ENCODE peak calls at places on chromosomes 7 and 10, in six cellular contexts. F, O, Z, D, J and H are unnamed samples.

GRCh38 chr7:1806354-1806753 is 136.3 kb downstream of the ELFN1 start:
- DNase-seq in F (no peak), O (no peak), Z (no peak), D (no peak), J (no peak), H (no peak)

GRCh38 chr10:30637881-30638467 is 8.4 kb upstream of the LYZL2 start:
- DNase-seq in F (no peak), O (no peak), Z (peak; percentile 62), D (no peak), J (no peak), H (no peak)

GRCh38 chr7:73967832-73968295 is 60.1 kb upstream of the ELN start:
- DNase-seq in F (no peak), O (no peak), Z (no peak), D (no peak), J (no peak), H (no peak)

GRCh38 chr7:2632717-2633537 is 1.1 kb downstream of the TTYH3 start:
- DNase-seq in F (no peak), O (peak; percentile 78), Z (peak; percentile 6), D (peak; percentile 58), J (peak; percentile 80), H (no peak)

GRCh38 chr7:14888904-14889482 is 13.6 kb downstream of the DGKB start:
- DNase-seq in F (no peak), O (no peak), Z (no peak), D (no peak), J (no peak), H (no peak)

GRCh38 chr7:108103566-108104298 is 26.4 kb downstream of the LAMB4 start:
- DNase-seq in F (no peak), O (no peak), Z (no peak), D (no peak), J (no peak), H (no peak)

GRCh38 chr7:75626954-75627353 is 111.8 kb downstream of the HIP1 start:
- DNase-seq in F (no peak), O (no peak), Z (no peak), D (no peak), J (no peak), H (no peak)

GRCh38 chr10:44864042-44864436 is 47.1 kb upstream of the TMEM72 start:
- DNase-seq in F (no peak), O (peak; percentile 59), Z (no peak), D (peak; percentile 68), J (peak; percentile 57), H (no peak)

GRCh38 chr7:106217089-106217542 is 67.7 kb downstream of the NAMPT start:
- DNase-seq in F (no peak), O (peak; percentile 87), Z (peak; percentile 21), D (peak; percentile 49), J (peak; percentile 87), H (no peak)

DNA sequence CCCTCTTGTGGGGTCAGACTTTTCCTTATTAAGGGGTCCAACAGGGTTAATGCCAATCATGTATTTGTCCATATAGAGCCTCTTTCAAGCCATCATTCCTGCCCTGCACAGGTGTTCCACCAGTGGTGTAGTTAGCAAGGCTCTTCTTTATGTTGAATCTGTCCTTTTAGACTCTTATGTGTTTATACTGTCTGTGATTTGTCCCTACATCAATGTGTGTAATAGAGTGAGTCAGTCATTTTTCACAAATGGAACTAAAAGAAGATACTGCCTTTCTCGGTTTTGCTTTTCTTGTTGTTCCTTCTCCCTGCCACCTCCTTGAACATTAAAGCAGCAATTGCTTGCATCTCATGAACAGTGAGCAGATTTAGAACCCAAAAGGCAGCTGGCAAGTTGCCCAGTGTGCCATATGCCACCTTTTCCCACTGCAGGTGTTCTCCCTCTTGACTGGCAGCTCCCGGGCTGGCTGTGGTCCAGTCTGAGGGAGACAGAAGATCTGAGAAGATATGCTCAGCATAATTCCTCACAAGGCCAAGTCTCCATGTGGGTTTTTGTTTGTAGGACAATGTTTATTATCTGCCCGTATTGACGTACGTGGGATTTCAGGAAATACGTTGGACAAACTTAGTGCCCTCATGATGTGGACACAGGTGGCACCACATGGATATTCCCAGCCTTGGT is 154.1 kb downstream of the LHFPL3 start:
- DNase-seq in F (no peak), O (no peak), Z (no peak), D (peak; percentile 85), J (no peak), H (peak; percentile 3)
- H3K4me3 ChIP-seq in F (no peak overlapping the region), O (no peak overlapping the region), Z (no peak overlapping the region), D (no peak overlapping the region), J (no peak overlapping the region), H (no peak overlapping the region)

DNA sequence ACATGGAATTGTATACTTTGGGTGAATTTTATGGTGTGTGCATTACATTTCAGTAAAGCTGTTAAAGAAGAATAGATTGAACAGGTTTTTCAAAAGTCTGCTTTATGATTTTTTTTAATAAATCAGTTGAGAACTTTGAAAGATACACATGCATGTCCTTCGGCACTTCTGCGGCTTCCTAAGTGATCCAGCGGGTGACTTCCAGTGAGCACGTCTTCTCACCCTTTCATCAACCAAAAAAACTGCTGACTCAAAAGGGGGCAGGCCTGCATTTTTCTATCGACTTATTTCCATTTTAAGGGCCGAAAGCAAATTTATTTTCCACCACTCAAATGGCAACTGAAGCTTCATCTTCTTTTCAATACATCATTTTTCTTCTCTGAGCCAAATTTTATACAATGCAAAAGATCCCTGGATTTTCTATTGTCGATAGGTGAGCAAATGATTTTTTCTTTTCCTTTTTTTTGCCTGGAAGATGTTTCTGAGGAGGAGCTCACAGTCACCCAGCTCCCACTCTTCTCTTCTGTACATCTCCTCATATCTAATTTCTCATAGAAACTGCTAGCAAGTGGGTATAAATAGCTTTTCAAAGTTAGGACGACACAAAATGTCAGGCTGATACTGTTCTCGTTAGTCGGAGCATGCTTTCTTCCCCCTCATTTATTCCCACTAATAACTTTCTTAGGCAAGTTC is 10.2 kb downstream of the CHST15 start:
- DNase-seq in F (no peak), O (no peak), Z (no peak), D (no peak), J (no peak), H (no peak)
- H3K4me3 ChIP-seq in F (no peak overlapping the region), O (no peak overlapping the region), Z (no peak overlapping the region), D (no peak overlapping the region), J (no peak overlapping the region), H (no peak overlapping the region)

DNA sequence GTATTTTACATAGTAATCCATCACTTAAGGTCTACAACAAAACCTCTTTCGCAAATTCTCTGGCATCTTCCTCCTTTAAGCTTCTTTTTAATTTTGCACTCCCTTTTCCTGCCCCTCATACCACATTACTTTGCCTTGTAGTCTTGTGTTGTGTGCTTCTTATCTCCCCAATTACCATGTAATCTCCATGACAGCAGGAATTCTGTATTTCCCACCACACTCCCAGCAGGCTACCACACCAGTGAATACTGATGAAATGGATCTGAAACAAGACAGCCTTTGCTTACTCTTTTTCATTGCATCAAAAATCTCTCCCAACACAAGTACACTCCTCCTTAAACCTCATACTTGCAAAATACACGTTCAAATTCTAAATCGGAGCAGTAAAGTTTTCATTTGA is 87.2 kb downstream of the ODAD2 start:
- DNase-seq in F (no peak), O (no peak), Z (no peak), D (no peak), J (no peak), H (no peak)
- H3K4me3 ChIP-seq in F (no peak overlapping the region), O (no peak overlapping the region), Z (no peak overlapping the region), D (no peak overlapping the region), J (no peak overlapping the region), H (no peak overlapping the region)

DNA sequence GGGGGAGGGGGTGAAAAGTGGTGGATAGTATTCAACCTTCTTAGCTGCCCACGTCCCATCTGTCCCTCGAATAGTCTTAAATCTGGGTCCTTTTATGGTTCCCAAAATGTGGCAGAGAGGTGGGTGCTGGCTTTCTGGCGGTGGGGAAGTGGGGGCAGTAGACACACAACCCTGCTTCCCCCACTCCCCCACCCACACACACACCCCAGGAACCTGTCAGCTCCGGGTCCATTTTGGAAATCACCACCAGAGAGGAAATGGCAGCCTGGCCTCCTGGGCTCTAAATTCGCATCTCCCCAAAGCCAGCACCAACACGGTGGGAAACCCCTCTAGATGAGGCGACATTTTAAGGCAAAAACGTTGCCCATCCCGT is 827 bp downstream of the TMEM130 start:
- DNase-seq in F (no peak), O (no peak), Z (no peak), D (no peak), J (no peak), H (no peak)
- H3K4me3 ChIP-seq in F (no peak overlapping the region), O (no peak overlapping the region), Z (no peak overlapping the region), D (no peak overlapping the region), J (no peak overlapping the region), H (no peak overlapping the region)

GRCh38 chr7:50159154-50159553 is 66.1 kb upstream of the ZPBP start:
- DNase-seq in F (no peak), O (no peak), Z (no peak), D (no peak), J (no peak), H (no peak)
- H3K4me3 ChIP-seq in F (no peak overlapping the region), O (no peak overlapping the region), Z (no peak overlapping the region), D (no peak overlapping the region), J (no peak overlapping the region), H (no peak overlapping the region)

GRCh38 chr7:101856488-101857357 is 39.3 kb downstream of the CUX1 start:
- DNase-seq in F (peak; percentile 94), O (peak; percentile 93), Z (peak; percentile 97), D (peak; percentile 93), J (peak; percentile 95), H (peak; percentile 67)
- H3K4me3 ChIP-seq in F (peak overlapping the region; percentile 39), O (peak overlapping the region; percentile 45), Z (peak overlapping the region; percentile 23), D (peak overlapping the region; percentile 28), J (peak overlapping the region; percentile 20), H (peak overlapping the region; percentile 37)

GRCh38 chr7:362416-363096 is 72.6 kb downstream of the FOXL3 start:
- DNase-seq in F (no peak), O (no peak), Z (no peak), D (peak; percentile 33), J (peak; percentile 44), H (peak; percentile 76)
- H3K4me3 ChIP-seq in F (no peak overlapping the region), O (peak overlapping the region; percentile 37), Z (no peak overlapping the region), D (peak overlapping the region; percentile 28), J (no peak overlapping the region), H (peak overlapping the region; percentile 30)